ENCODE peak calls at places on chromosomes 5 and 9, in seven cellular contexts. V is neural progenitor cell, U is keratinocyte, D is GM23338, Q is HCT116, N is PC-9, F is MM.1S. B is an unnamed sample. For H3K27me3 and H4K20me1, the result is how much of the 10 kb centered on the place peaks cover.

GRCh38 chr5:470961-471749 is 28.2 kb downstream of the EXOC3 start:
- DNase-seq in V (no peak), N (no peak), U (no peak), D (no peak), F (no peak), Q (no peak), B (no peak)

GRCh38 chr5:34412769-34413168 is 243.4 kb upstream of the RAI14 start:
- DNase-seq in N (no peak), Q (no peak), V (no peak), D (peak), F (no peak), U (no peak), B (no peak)

GRCh38 chr9:78131969-78132687 is 100.5 kb upstream of the GNAQ start:
- DNase-seq in U (no peak), F (no peak), Q (no peak), V (no peak), D (no peak), N (no peak), B (no peak)

GRCh38 chr5:14783689-14784088 is 87.9 kb downstream of the ANKH start:
- DNase-seq in U (no peak), F (no peak), N (no peak), V (no peak), D (no peak), Q (no peak), B (no peak)

GRCh38 chr5:39197556-39197955 is 21.8 kb downstream of the FYB1 start:
- DNase-seq in V (no peak), D (no peak), Q (peak), U (no peak), N (no peak), F (no peak), B (no peak)

GRCh38 chr5:44953078-44953477 is 144.3 kb downstream of the MRPS30 start:
- DNase-seq in U (no peak), N (no peak), D (no peak), F (no peak), V (no peak), Q (no peak), B (no peak)

GRCh38 chr5:176466245-176466871 is 18.2 kb downstream of the FAF2 start:
- DNase-seq in D (no peak), V (no peak), U (no peak), N (peak), F (no peak), Q (no peak), B (no peak)

GRCh38 chr5:150236313-150236712 is 46.5 kb downstream of the SLC6A7 start:
- DNase-seq in N (no peak), V (no peak), D (no peak), F (no peak), U (no peak), Q (no peak), B (no peak)

GRCh38 chr9:72734631-72735030 is 213.2 kb downstream of the TMC1 start:
- DNase-seq in U (no peak), V (no peak), F (no peak), N (no peak), D (no peak), Q (no peak), B (no peak)

GRCh38 chr9:83560169-83560826 is 22.1 kb upstream of the FRMD3 start:
- DNase-seq in Q (no peak), V (no peak), F (no peak), N (no peak), U (no peak), D (no peak), B (no peak)

GRCh38 chr5:176384991-176385390 is 3.4 kb downstream of the NOP16 start:
- DNase-seq in U (no peak), N (no peak), F (no peak), V (no peak), Q (no peak), D (no peak), B (no peak)

GRCh38 chr5:159453209-159453608 is 122.9 kb upstream of the IL12B start:
- DNase-seq in F (no peak), N (no peak), U (no peak), Q (no peak), D (no peak), V (no peak), B (no peak)

GRCh38 chr5:83956386-83956785 is 235.7 kb upstream of the HAPLN1 start:
- DNase-seq in N (no peak), U (no peak), F (no peak), Q (no peak), V (no peak), D (no peak), B (no peak)

GRCh38 chr9:69645488-69645887 is 26.7 kb downstream of the APBA1 start:
- DNase-seq in N (peak), D (peak), U (no peak), F (no peak), V (peak), Q (peak), B (no peak)

GRCh38 chr9:112925058-112925641 is 34.5 kb upstream of the SLC46A2 start:
- DNase-seq in D (peak), N (peak), V (peak), U (no peak), Q (peak), F (peak), B (peak)

GRCh38 chr5:152542741-152543140 is 137.7 kb upstream of the NMUR2 start:
- DNase-seq in Q (no peak), N (no peak), D (peak), F (no peak), V (peak), U (no peak), B (no peak)

GRCh38 chr9:136644343-136644592 is 18.4 kb upstream of the EGFL7 start:
- DNase-seq in U (no peak), D (no peak), V (no peak), Q (no peak), N (no peak), F (no peak), B (no peak)
- H3K27me3 ChIP-seq in U (under half), D (under half), V (under half), Q (under half), N (under half), F (half or more), B (under half)

DNA sequence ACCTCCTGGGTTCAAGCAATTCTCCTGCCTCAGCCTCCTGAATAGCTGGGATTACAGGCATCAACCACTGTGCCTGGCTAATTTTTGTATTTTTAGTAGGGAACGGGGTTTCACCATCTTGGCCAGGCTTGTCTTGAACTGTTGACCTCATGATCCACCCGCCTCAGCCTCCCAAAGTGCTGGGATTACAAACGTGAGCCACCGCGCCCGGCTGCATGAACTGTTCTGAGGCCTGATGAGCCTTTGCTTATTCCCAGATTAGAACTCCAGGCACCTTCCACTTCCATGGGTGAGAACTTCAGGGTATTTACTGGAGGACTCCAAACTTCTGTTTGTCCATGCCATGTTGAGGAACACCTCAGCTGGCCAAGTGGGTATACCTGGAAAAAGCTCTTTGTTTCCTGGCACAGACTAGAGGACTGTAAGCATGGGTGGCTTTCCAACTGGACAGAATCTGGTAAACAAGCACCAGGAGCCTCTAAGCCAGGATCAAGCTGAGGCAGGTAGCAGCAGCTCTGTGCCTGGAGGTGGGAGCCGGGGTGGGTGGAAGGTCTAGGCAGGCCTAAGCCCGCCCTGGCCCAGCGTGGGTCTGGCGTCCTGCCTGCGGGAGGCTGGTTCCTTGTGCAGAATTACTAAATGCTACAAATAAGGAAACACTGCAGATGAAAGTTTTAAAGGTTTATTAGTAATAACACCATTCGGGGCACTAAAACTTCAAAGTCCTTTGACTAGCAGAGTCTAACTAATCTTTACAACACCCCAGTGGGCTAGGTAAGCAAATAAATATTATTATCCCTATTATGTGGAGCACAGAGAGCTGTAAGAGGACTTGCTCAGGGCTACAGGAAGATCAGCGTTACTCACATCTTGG is 78.4 kb downstream of the SEMA5A start:
- DNase-seq in U (peak), N (no peak), Q (no peak), D (no peak), F (no peak), V (no peak), B (no peak)
- H3K27ac ChIP-seq in U (peak), N (no peak), Q (no peak), D (no peak), F (no peak), V (no peak), B (no peak)

DNA sequence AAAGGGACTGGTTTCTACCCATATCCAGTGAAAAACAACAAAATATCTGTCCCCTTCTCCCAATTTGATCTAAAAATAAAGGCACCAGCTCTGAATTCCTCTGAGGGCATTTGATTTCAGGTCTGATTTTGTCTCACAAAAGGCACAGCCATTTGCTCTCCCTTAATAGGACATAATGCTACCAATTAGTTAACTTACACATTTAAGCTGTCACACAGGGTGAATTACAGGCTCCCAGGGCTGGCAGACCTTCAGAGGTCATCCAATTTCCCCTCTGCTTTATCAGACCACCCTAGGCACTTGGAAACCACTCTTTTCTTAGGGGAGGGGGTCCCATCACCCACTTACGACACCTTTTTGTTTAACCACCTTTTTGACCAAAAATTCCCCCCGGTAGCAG is 319.9 kb downstream of the SPOCK1 start:
- DNase-seq in F (no peak), U (no peak), V (no peak), Q (no peak), D (no peak), N (no peak), B (no peak)
- H4K20me1 ChIP-seq in F (under half), U (under half), V (under half), Q (under half), D (under half), N (under half), B (under half)

DNA sequence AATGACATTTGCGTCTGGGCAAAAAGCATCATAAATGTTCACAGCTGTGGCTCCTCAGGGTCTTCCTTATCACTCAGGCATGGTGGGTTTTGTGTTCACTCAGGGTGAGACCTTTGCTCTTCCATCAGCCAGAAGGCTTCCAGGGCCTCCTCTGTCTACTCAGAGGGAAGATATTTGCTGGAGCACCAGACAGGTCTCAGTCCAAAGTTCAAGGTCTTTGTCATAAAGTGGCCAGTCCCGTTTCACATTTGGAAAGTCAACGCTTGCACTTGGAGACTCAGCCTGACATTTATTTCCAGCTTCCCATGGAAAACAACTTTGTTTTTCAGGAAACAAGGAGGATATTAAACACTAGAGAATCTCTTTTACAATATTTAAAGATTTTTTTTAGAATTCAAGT is 12.2 kb upstream of the CARTPT start:
- DNase-seq in D (no peak), U (no peak), N (no peak), V (no peak), Q (no peak), F (no peak), B (no peak)
- H3K27me3 ChIP-seq in D (under half), U (under half), N (under half), V (under half), Q (under half), F (under half), B (under half)

DNA sequence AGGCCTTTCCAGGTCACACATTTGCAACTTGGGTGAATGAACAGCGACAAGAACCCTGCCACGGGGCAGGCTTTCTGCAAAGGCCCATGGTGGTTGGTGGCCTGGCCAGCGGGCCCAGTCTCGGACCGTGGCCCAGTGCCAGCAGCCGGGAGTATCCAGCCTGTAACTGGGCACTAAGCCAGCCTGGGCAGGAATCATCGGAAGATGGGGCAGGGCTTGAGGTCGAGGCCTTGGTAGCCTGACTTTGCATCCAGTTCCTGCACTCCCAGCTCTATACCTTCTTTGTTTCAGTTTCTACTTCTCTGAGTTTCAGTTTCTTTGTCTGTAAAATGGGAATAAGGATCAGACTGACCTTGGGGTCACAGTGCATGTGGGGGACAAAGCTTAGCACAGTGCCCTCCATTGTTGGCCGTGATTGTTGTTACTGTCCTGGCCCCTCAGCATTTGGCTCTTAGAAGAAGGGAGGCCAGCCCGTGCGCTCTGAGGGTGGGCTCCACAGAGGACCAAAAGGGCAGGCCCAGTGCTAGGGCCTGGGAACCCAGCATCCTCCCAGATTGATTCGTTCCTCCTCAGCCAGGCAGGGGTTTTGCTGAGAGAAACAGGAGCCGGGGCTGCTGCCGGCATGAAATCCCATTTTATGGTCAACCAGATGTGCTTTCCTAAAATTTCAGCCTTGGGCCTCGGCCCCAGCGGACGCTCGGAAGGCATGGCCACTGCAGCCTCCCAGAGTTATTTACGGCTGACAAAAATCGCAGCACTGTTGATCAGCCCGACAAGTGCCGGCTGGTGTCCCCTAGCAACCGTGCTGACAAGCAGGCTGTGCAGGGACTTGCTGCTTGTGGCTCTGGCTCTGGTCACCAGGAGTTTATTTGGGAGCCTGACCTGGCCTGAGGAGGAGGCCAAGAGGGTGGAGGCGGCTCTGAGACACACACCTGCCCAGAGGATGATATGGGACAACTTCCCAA is 43.6 kb downstream of the JADE2 start:
- DNase-seq in F (no peak), U (no peak), Q (no peak), V (peak), N (no peak), D (no peak), B (no peak)
- H3K27ac ChIP-seq in F (no peak), U (no peak), Q (no peak), V (no peak), N (no peak), D (no peak), B (no peak)

GRCh38 chr9:128556276-128556675 is 3.9 kb downstream of the SPTAN1 start:
- DNase-seq in D (no peak), Q (no peak), V (no peak), F (no peak), N (peak), U (no peak), B (no peak)
- H4K20me1 ChIP-seq in D (under half), Q (under half), V (half or more), F (under half), N (under half), U (under half), B (under half)

GRCh38 chr9:371349-371748 is 156.7 kb downstream of the DOCK8 start:
- DNase-seq in V (no peak), U (no peak), D (no peak), N (no peak), Q (no peak), F (no peak), B (no peak)
- H3K27me3 ChIP-seq in V (under half), U (under half), D (under half), N (under half), Q (under half), F (under half), B (under half)